ENCODE peak calls at places on chromosomes 12 and 14, in nine cellular contexts. W is pancreas, P is trophoblast cell, B is GM12864, O is amniotic stem cell, D is H7, I is PC-9, C is breast epithelium, R is midbrain. H is an unnamed sample.

GRCh38 chr12:90124914-90125313 is 416.3 kb upstream of the ATP2B1 start:
- DNase-seq in W (no peak), P (no peak), B (no peak), O (no peak), D (no peak), I (no peak), C (no peak), R (no peak), H (no peak)

GRCh38 chr12:53777936-53778644 is 26.3 kb upstream of the CISTR start:
- DNase-seq in W (no peak), P (no peak), B (no peak), O (no peak), D (no peak), I (no peak), C (no peak), R (no peak), H (no peak)

GRCh38 chr14:77256694-77257093 is 14.3 kb downstream of the NGB start:
- DNase-seq in W (no peak), P (no peak), B (no peak), O (no peak), D (no peak), I (no peak), C (no peak), R (no peak), H (no peak)

GRCh38 chr12:102059343-102059742 is 2.4 kb downstream of the WASHC3 start:
- DNase-seq in W (no peak), P (no peak), B (no peak), O (no peak), D (no peak), I (no peak), C (no peak), R (no peak), H (no peak)

GRCh38 chr14:96698846-96699543 is 98.2 kb upstream of the VRK1 start:
- DNase-seq in W (no peak), P (no peak), B (peak), O (no peak), D (no peak), I (no peak), C (no peak), R (no peak), H (no peak)

GRCh38 chr12:94557896-94558295 is 92.5 kb downstream of the TMCC3 start:
- DNase-seq in W (no peak), P (no peak), B (no peak), O (no peak), D (no peak), I (no peak), C (no peak), R (no peak), H (no peak)

GRCh38 chr12:53103860-53104305 is 597 bp downstream of the SOAT2 start:
- DNase-seq in W (no peak), P (no peak), B (no peak), O (no peak), D (no peak), I (no peak), C (no peak), R (no peak), H (no peak)

GRCh38 chr12:85963322-85963721 is 89.2 kb downstream of the NTS start:
- DNase-seq in W (no peak), P (no peak), B (no peak), O (no peak), D (no peak), I (no peak), C (no peak), R (no peak), H (no peak)

GRCh38 chr12:94173660-94174265 is 25.4 kb downstream of the PLXNC1 start:
- DNase-seq in W (no peak), P (no peak), B (no peak), O (no peak), D (no peak), I (no peak), C (no peak), R (no peak), H (no peak)

GRCh38 chr14:54823757-54824549 is 78.7 kb downstream of the GCH1 start:
- DNase-seq in W (no peak), P (no peak), B (no peak), O (no peak), D (no peak), I (no peak), C (no peak), R (no peak), H (no peak)

GRCh38 chr12:53803194-53803593 is 51.4 kb upstream of the CISTR start:
- DNase-seq in W (no peak), P (no peak), B (no peak), O (no peak), D (no peak), I (no peak), C (no peak), R (no peak), H (no peak)

GRCh38 chr12:87930033-87930432 is 99.2 kb downstream of the C12orf50 start:
- DNase-seq in W (no peak), P (no peak), B (no peak), O (peak), D (no peak), I (no peak), C (no peak), R (no peak), H (no peak)

GRCh38 chr12:102638777-102639176 is 158.4 kb upstream of the IGF1 start:
- DNase-seq in W (no peak), P (no peak), B (no peak), O (peak), D (no peak), I (no peak), C (no peak), R (no peak), H (no peak)

GRCh38 chr12:69884386-69884785 is 59.4 kb downstream of the MYRFL start:
- DNase-seq in W (no peak), P (no peak), B (no peak), O (no peak), D (no peak), I (no peak), C (no peak), R (no peak), H (no peak)

GRCh38 chr12:34286483-34286882 is 264.2 kb downstream of the ALG10 start:
- DNase-seq in W (no peak), P (no peak), B (no peak), O (no peak), D (no peak), I (no peak), C (no peak), R (no peak), H (no peak)

GRCh38 chr12:62891805-62892549 is 43.0 kb downstream of the PPM1H start:
- DNase-seq in W (no peak), P (peak), B (no peak), O (no peak), D (no peak), I (no peak), C (no peak), R (no peak), H (no peak)

GRCh38 chr12:119673634-119674033 is 5.7 kb downstream of the PRKAB1 start:
- DNase-seq in W (no peak), P (no peak), B (no peak), O (no peak), D (no peak), I (no peak), C (no peak), R (no peak), H (no peak)

GRCh38 chr12:106564678-106565329 is 18.0 kb upstream of the RFX4 start:
- DNase-seq in W (no peak), P (peak), B (no peak), O (no peak), D (no peak), I (no peak), C (no peak), R (no peak), H (no peak)

GRCh38 chr12:56128669-56129209 is 672 bp downstream of the ESYT1 start:
- DNase-seq in W (no peak), P (no peak), B (no peak), O (peak), D (peak), I (no peak), C (no peak), R (no peak), H (no peak)

GRCh38 chr12:94167071-94167806 is 18.9 kb downstream of the PLXNC1 start:
- DNase-seq in W (no peak), P (no peak), B (no peak), O (no peak), D (no peak), I (no peak), C (no peak), R (no peak), H (no peak)

GRCh38 chr14:58282925-58283593 is 15.3 kb upstream of the ARID4A start:
- DNase-seq in W (no peak), P (no peak), B (no peak), O (no peak), D (no peak), I (no peak), C (no peak), R (no peak), H (no peak)

GRCh38 chr14:98931126-98931525 is 340.9 kb downstream of the BCL11B start:
- DNase-seq in W (no peak), P (no peak), B (no peak), O (no peak), D (no peak), I (no peak), C (no peak), R (no peak), H (no peak)

GRCh38 chr14:23434488-23435219 is 806 bp downstream of the MYH7 start:
- DNase-seq in W (peak), P (no peak), B (no peak), O (no peak), D (peak), I (no peak), C (no peak), R (no peak), H (no peak)

GRCh38 chr14:85660243-85660922 is 130.4 kb downstream of the FLRT2 start:
- DNase-seq in W (no peak), P (no peak), B (no peak), O (no peak), D (no peak), I (no peak), C (no peak), R (no peak), H (no peak)